ENCODE peak calls at places on chromosomes 2 and 18, in ten cellular contexts. One of them, this sample, is unnamed. For H3K27me3, the result is how much of the 10 kb centered on the place peaks cover.

GRCh38 chr18:13500227-13500865 is 226.0 kb downstream of the FAM210A start:
- DNase-seq in colonic mucosa: no peak
- DNase-seq in H9: peak
- DNase-seq in heart right ventricle: peak
- DNase-seq in kidney epithelial cell: peak
- DNase-seq in PC-3: no peak
- DNase-seq in brain microvascular endothelial cell: peak
- DNase-seq in spleen: no peak
- DNase-seq in prostate gland: peak
- DNase-seq in Panc1: no peak
- DNase-seq in this sample: no peak

GRCh38 chr2:70767699-70768584 is at the start of gene ADD2:
- DNase-seq in colonic mucosa: no peak
- DNase-seq in H9: peak
- DNase-seq in heart right ventricle: peak
- DNase-seq in kidney epithelial cell: no peak
- DNase-seq in PC-3: peak
- DNase-seq in brain microvascular endothelial cell: no peak
- DNase-seq in spleen: peak
- DNase-seq in prostate gland: no peak
- DNase-seq in Panc1: no peak
- DNase-seq in this sample: no peak

GRCh38 chr2:45975752-45976517 is 321.3 kb upstream of the EPAS1 start:
- DNase-seq in colonic mucosa: no peak
- DNase-seq in H9: no peak
- DNase-seq in heart right ventricle: no peak
- DNase-seq in kidney epithelial cell: no peak
- DNase-seq in PC-3: no peak
- DNase-seq in brain microvascular endothelial cell: no peak
- DNase-seq in spleen: no peak
- DNase-seq in prostate gland: no peak
- DNase-seq in Panc1: no peak
- DNase-seq in this sample: no peak

GRCh38 chr2:204550738-204551137 is 5.5 kb downstream of the PARD3B start:
- DNase-seq in colonic mucosa: no peak
- DNase-seq in H9: no peak
- DNase-seq in heart right ventricle: no peak
- DNase-seq in kidney epithelial cell: no peak
- DNase-seq in PC-3: peak
- DNase-seq in brain microvascular endothelial cell: peak
- DNase-seq in spleen: no peak
- DNase-seq in prostate gland: no peak
- DNase-seq in Panc1: no peak
- DNase-seq in this sample: no peak

GRCh38 chr2:39523308-39524044 is 86.4 kb upstream of the MAP4K3 start:
- DNase-seq in colonic mucosa: no peak
- DNase-seq in H9: no peak
- DNase-seq in heart right ventricle: no peak
- DNase-seq in kidney epithelial cell: peak
- DNase-seq in PC-3: peak
- DNase-seq in brain microvascular endothelial cell: peak
- DNase-seq in spleen: no peak
- DNase-seq in prostate gland: no peak
- DNase-seq in Panc1: no peak
- DNase-seq in this sample: no peak

GRCh38 chr2:61585383-61585782 is 47.2 kb upstream of the XPO1 start:
- DNase-seq in colonic mucosa: no peak
- DNase-seq in H9: no peak
- DNase-seq in heart right ventricle: no peak
- DNase-seq in kidney epithelial cell: no peak
- DNase-seq in PC-3: no peak
- DNase-seq in brain microvascular endothelial cell: no peak
- DNase-seq in spleen: no peak
- DNase-seq in prostate gland: no peak
- DNase-seq in Panc1: no peak
- DNase-seq in this sample: no peak

GRCh38 chr2:26584656-26585055 is 56.5 kb downstream of the CIB4 start:
- DNase-seq in colonic mucosa: no peak
- DNase-seq in H9: peak
- DNase-seq in heart right ventricle: no peak
- DNase-seq in kidney epithelial cell: no peak
- DNase-seq in PC-3: no peak
- DNase-seq in brain microvascular endothelial cell: no peak
- DNase-seq in spleen: peak
- DNase-seq in prostate gland: no peak
- DNase-seq in Panc1: no peak
- DNase-seq in this sample: no peak

GRCh38 chr2:107430006-107430405 is 396.7 kb upstream of the RGPD4 start:
- DNase-seq in colonic mucosa: no peak
- DNase-seq in H9: no peak
- DNase-seq in heart right ventricle: no peak
- DNase-seq in kidney epithelial cell: no peak
- DNase-seq in PC-3: no peak
- DNase-seq in brain microvascular endothelial cell: no peak
- DNase-seq in spleen: no peak
- DNase-seq in prostate gland: no peak
- DNase-seq in Panc1: no peak
- DNase-seq in this sample: no peak

GRCh38 chr2:168515502-168515901 is 59.4 kb downstream of the CERS6 start:
- DNase-seq in colonic mucosa: no peak
- DNase-seq in H9: no peak
- DNase-seq in heart right ventricle: no peak
- DNase-seq in kidney epithelial cell: no peak
- DNase-seq in PC-3: peak
- DNase-seq in brain microvascular endothelial cell: peak
- DNase-seq in spleen: no peak
- DNase-seq in prostate gland: no peak
- DNase-seq in Panc1: no peak
- DNase-seq in this sample: no peak

GRCh38 chr2:160498147-160498546 is 4.5 kb upstream of the RBMS1 start:
- DNase-seq in colonic mucosa: no peak
- DNase-seq in H9: no peak
- DNase-seq in heart right ventricle: no peak
- DNase-seq in kidney epithelial cell: no peak
- DNase-seq in PC-3: no peak
- DNase-seq in brain microvascular endothelial cell: no peak
- DNase-seq in spleen: no peak
- DNase-seq in prostate gland: no peak
- DNase-seq in Panc1: no peak
- DNase-seq in this sample: no peak

GRCh38 chr2:71531522-71532047 is 78.2 kb downstream of the DYSF start:
- DNase-seq in colonic mucosa: no peak
- DNase-seq in H9: peak
- DNase-seq in heart right ventricle: no peak
- DNase-seq in kidney epithelial cell: no peak
- DNase-seq in PC-3: peak
- DNase-seq in brain microvascular endothelial cell: peak
- DNase-seq in spleen: no peak
- DNase-seq in prostate gland: no peak
- DNase-seq in Panc1: no peak
- DNase-seq in this sample: no peak

GRCh38 chr2:156340377-156340776 is 7.9 kb upstream of the NR4A2 start:
- DNase-seq in colonic mucosa: no peak
- DNase-seq in H9: no peak
- DNase-seq in heart right ventricle: no peak
- DNase-seq in kidney epithelial cell: no peak
- DNase-seq in PC-3: no peak
- DNase-seq in brain microvascular endothelial cell: no peak
- DNase-seq in spleen: no peak
- DNase-seq in prostate gland: no peak
- DNase-seq in Panc1: no peak
- DNase-seq in this sample: no peak

GRCh38 chr2:48105848-48106247 is 199.6 kb upstream of the FBXO11 start:
- DNase-seq in colonic mucosa: no peak
- DNase-seq in H9: no peak
- DNase-seq in heart right ventricle: no peak
- DNase-seq in kidney epithelial cell: no peak
- DNase-seq in PC-3: no peak
- DNase-seq in brain microvascular endothelial cell: no peak
- DNase-seq in spleen: no peak
- DNase-seq in prostate gland: no peak
- DNase-seq in Panc1: no peak
- DNase-seq in this sample: no peak

GRCh38 chr2:48108455-48108854 is 202.2 kb upstream of the FBXO11 start:
- DNase-seq in colonic mucosa: no peak
- DNase-seq in H9: no peak
- DNase-seq in heart right ventricle: no peak
- DNase-seq in kidney epithelial cell: no peak
- DNase-seq in PC-3: no peak
- DNase-seq in brain microvascular endothelial cell: no peak
- DNase-seq in spleen: no peak
- DNase-seq in prostate gland: no peak
- DNase-seq in Panc1: no peak
- DNase-seq in this sample: no peak

GRCh38 chr2:48104418-48104817 is 198.1 kb upstream of the FBXO11 start:
- DNase-seq in colonic mucosa: no peak
- DNase-seq in H9: no peak
- DNase-seq in heart right ventricle: no peak
- DNase-seq in kidney epithelial cell: no peak
- DNase-seq in PC-3: no peak
- DNase-seq in brain microvascular endothelial cell: no peak
- DNase-seq in spleen: no peak
- DNase-seq in prostate gland: no peak
- DNase-seq in Panc1: no peak
- DNase-seq in this sample: no peak

GRCh38 chr2:48109491-48110204 is 203.3 kb upstream of the FBXO11 start:
- DNase-seq in colonic mucosa: no peak
- DNase-seq in H9: no peak
- DNase-seq in heart right ventricle: no peak
- DNase-seq in kidney epithelial cell: no peak
- DNase-seq in PC-3: peak
- DNase-seq in brain microvascular endothelial cell: no peak
- DNase-seq in spleen: no peak
- DNase-seq in prostate gland: no peak
- DNase-seq in Panc1: no peak
- DNase-seq in this sample: no peak

DNA sequence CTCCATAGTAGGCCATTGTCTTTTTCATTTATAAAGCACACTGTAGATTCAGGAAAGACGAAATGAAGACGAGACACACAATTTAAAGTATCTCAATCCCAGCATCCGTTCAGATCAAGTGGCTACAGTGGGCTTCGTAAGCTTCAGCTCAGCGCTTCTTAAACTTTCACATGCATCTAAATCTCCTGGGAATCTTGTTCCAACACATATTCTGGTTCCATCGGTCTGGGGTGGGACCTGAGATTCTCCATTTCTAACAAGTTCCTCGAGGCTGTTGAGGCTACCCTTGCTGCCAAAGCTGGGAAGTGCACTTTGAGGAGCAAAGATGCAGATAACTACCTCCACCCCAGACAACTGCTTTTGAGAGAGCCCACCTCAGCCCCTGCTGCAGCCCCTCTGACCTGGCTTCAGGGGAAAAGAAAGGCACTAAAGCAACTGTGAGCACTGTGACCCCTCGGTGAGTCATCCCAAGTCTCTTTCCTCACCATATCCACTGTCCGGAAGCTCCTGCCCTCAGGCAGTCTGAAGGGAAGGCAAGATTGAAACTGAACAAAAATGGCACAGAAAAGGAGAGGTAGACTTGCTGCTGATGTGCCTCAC is 201.1 kb upstream of the FBXO11 start:
- DNase-seq in colonic mucosa: no peak
- DNase-seq in H9: peak
- DNase-seq in heart right ventricle: no peak
- DNase-seq in kidney epithelial cell: no peak
- DNase-seq in PC-3: peak
- DNase-seq in brain microvascular endothelial cell: peak
- DNase-seq in spleen: no peak
- DNase-seq in prostate gland: no peak
- DNase-seq in Panc1: peak
- DNase-seq in this sample: no peak
- TF ChIP-seq CTCF in colonic mucosa: no peak
- TF ChIP-seq CTCF in H9: peak
- TF ChIP-seq CTCF in heart right ventricle: no peak
- TF ChIP-seq CTCF in kidney epithelial cell: no peak
- TF ChIP-seq CTCF in PC-3: no peak
- TF ChIP-seq CTCF in brain microvascular endothelial cell: peak
- TF ChIP-seq CTCF in spleen: no peak
- TF ChIP-seq CTCF in prostate gland: no peak
- TF ChIP-seq CTCF in Panc1: no peak
- TF ChIP-seq CTCF in this sample: no peak

GRCh38 chr2:218995561-218995960 is 2.3 kb upstream of the CRYBA2 start:
- DNase-seq in colonic mucosa: no peak
- DNase-seq in H9: no peak
- DNase-seq in heart right ventricle: no peak
- DNase-seq in kidney epithelial cell: no peak
- DNase-seq in PC-3: no peak
- DNase-seq in brain microvascular endothelial cell: no peak
- DNase-seq in spleen: no peak
- DNase-seq in prostate gland: no peak
- DNase-seq in Panc1: no peak
- DNase-seq in this sample: no peak
- H3K27me3 ChIP-seq in colonic mucosa: half or more
- H3K27me3 ChIP-seq in H9: half or more
- H3K27me3 ChIP-seq in heart right ventricle: half or more
- H3K27me3 ChIP-seq in kidney epithelial cell: half or more
- H3K27me3 ChIP-seq in PC-3: under half
- H3K27me3 ChIP-seq in brain microvascular endothelial cell: half or more
- H3K27me3 ChIP-seq in spleen: half or more
- H3K27me3 ChIP-seq in prostate gland: under half
- H3K27me3 ChIP-seq in Panc1: under half
- H3K27me3 ChIP-seq in this sample: under half

GRCh38 chr18:34595673-34596072 is 114.4 kb upstream of the DTNA start:
- DNase-seq in colonic mucosa: no peak
- DNase-seq in H9: peak
- DNase-seq in heart right ventricle: no peak
- DNase-seq in kidney epithelial cell: no peak
- DNase-seq in PC-3: peak
- DNase-seq in brain microvascular endothelial cell: peak
- DNase-seq in spleen: no peak
- DNase-seq in prostate gland: no peak
- DNase-seq in Panc1: no peak
- DNase-seq in this sample: no peak
- TF ChIP-seq CTCF in colonic mucosa: no peak
- TF ChIP-seq CTCF in H9: peak
- TF ChIP-seq CTCF in heart right ventricle: no peak
- TF ChIP-seq CTCF in kidney epithelial cell: peak
- TF ChIP-seq CTCF in PC-3: peak
- TF ChIP-seq CTCF in brain microvascular endothelial cell: peak
- TF ChIP-seq CTCF in spleen: no peak
- TF ChIP-seq CTCF in prostate gland: no peak
- TF ChIP-seq CTCF in Panc1: peak
- TF ChIP-seq CTCF in this sample: no peak

DNA sequence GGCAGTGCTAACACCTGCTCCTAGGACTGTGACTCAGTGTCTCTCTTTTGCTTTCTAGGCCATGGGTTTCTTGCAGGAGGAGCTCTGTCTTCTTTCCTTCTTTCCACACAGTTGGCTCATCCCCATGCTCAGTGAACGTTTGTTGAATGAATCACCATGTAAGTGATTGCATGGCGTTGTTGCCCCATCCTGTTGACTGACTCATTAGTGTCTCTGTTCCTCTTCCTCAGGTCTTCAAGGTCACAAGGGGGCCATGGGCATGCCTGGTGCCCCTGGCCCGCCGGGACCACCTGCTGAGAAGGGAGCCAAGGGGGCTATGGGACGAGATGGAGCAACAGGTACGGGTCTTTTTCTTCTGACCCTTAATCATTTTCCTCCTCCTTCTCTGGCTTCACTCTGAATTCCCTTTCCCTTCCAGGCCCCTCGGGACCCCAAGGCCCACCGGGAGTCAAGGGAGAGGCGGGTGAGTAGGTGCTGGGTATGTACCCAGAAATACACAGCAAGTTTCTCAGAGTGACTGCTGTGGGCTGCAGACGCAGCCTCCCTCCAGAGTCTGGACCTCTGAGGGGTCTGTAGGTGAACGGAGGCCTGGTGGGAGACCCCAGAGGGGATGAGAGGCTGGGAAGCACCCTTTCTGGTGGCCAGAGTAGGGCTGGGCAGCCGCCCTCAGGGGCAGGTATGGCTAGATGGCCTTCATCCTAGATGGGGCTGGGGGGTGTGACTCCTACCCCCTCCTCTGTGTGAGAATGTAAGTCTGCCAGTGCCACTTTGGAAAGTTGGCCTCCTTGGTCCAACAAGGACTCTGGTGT is 32.3 kb downstream of the MARCO start:
- DNase-seq in colonic mucosa: no peak
- DNase-seq in H9: no peak
- DNase-seq in heart right ventricle: no peak
- DNase-seq in kidney epithelial cell: no peak
- DNase-seq in PC-3: peak
- DNase-seq in brain microvascular endothelial cell: peak
- DNase-seq in spleen: no peak
- DNase-seq in prostate gland: no peak
- DNase-seq in Panc1: no peak
- DNase-seq in this sample: peak
- H3K27me3 ChIP-seq in colonic mucosa: under half
- H3K27me3 ChIP-seq in H9: under half
- H3K27me3 ChIP-seq in heart right ventricle: under half
- H3K27me3 ChIP-seq in kidney epithelial cell: under half
- H3K27me3 ChIP-seq in PC-3: under half
- H3K27me3 ChIP-seq in brain microvascular endothelial cell: under half
- H3K27me3 ChIP-seq in spleen: under half
- H3K27me3 ChIP-seq in prostate gland: under half
- H3K27me3 ChIP-seq in Panc1: under half
- H3K27me3 ChIP-seq in this sample: under half

This sample was measured in lung.